ENCODE peak calls at places on chromosomes 7 and 10, in nine cellular contexts. O is upper lobe of left lung, C is AG09309, J is Peyer's patch, Y is cardiac fibroblast, H is hepatocyte, S is kidney epithelial cell, E is A549, A is transverse colon. B is an unnamed sample.

GRCh38 chr7:100674441-100675407 is 1.2 kb downstream of the GNB2 start:
- DNase-seq in E (no peak), S (no peak), A (peak), Y (no peak), C (no peak), H (peak), O (no peak), J (peak), B (no peak)

GRCh38 chr7:96910484-96910883 is 94.9 kb upstream of the DLX6 start:
- DNase-seq in H (peak), O (no peak), J (no peak), C (no peak), S (no peak), Y (no peak), A (no peak), E (no peak), B (peak)

GRCh38 chr10:86974484-86974883 is 6.2 kb downstream of the ADIRF start:
- DNase-seq in A (no peak), H (peak), E (no peak), O (no peak), S (no peak), C (no peak), J (no peak), Y (no peak), B (no peak)

GRCh38 chr10:16521311-16522016 is at the start of gene C1QL3:
- DNase-seq in S (no peak), A (no peak), Y (peak), C (no peak), H (peak), O (no peak), J (peak), E (no peak), B (peak)

GRCh38 chr10:132257271-132257670 is 50.5 kb downstream of the STK32C start:
- DNase-seq in H (no peak), C (no peak), Y (peak), J (no peak), S (no peak), A (no peak), E (peak), O (no peak), B (peak)

GRCh38 chr10:87850742-87851205 is 12.6 kb downstream of the KLLN start:
- DNase-seq in H (peak), O (peak), S (no peak), E (peak), C (no peak), A (peak), Y (peak), J (no peak), B (peak)

GRCh38 chr7:128939075-128939860 is 1.5 kb downstream of the IRF5 start:
- DNase-seq in C (no peak), O (peak), H (no peak), S (no peak), Y (no peak), A (no peak), J (no peak), E (no peak), B (no peak)

GRCh38 chr7:78562191-78562590 is 763.6 kb downstream of the PHTF2 start:
- DNase-seq in E (no peak), Y (no peak), H (no peak), C (no peak), S (no peak), A (no peak), J (no peak), O (no peak), B (peak)

GRCh38 chr10:100999742-101000601 is at the start of gene LZTS2:
- DNase-seq in S (no peak), O (no peak), Y (no peak), E (no peak), C (no peak), H (peak), J (no peak), A (peak), B (no peak)

GRCh38 chr10:73253226-73253557 is 748 bp upstream of the MRPS16 start:
- DNase-seq in Y (no peak), E (peak), C (no peak), O (no peak), A (no peak), H (peak), J (no peak), S (no peak), B (no peak)

GRCh38 chr7:99287779-99288534 is 15.3 kb downstream of the MYH16 start:
- DNase-seq in Y (no peak), C (no peak), E (no peak), S (no peak), J (no peak), O (no peak), A (no peak), H (no peak), B (no peak)

GRCh38 chr7:14374336-14374735 is 384.9 kb upstream of the ETV1 start:
- DNase-seq in J (no peak), O (no peak), E (no peak), H (no peak), C (no peak), S (no peak), A (no peak), Y (no peak), B (no peak)

GRCh38 chr7:101308245-101309085 is 13.1 kb downstream of the IFT22 start:
- DNase-seq in E (peak), J (peak), O (peak), Y (peak), C (no peak), H (peak), S (no peak), A (peak), B (peak)

GRCh38 chr10:71512794-71513379 is 116.2 kb downstream of the CDH23 start:
- DNase-seq in S (peak), C (no peak), Y (no peak), H (peak), O (peak), A (no peak), E (no peak), J (peak), B (no peak)

GRCh38 chr7:122219253-122219865 is 75.3 kb upstream of the AASS start:
- DNase-seq in J (no peak), C (no peak), O (no peak), H (peak), E (no peak), A (no peak), Y (peak), S (no peak), B (peak)

GRCh38 chr7:71735961-71736556 is 604.1 kb downstream of the GALNT17 start:
- DNase-seq in A (peak), C (peak), J (peak), O (peak), S (peak), E (peak), Y (peak), H (peak), B (peak)

GRCh38 chr10:17075510-17075909 is 54.1 kb downstream of the CUBN start:
- DNase-seq in S (peak), Y (peak), O (no peak), A (no peak), E (peak), J (no peak), C (peak), H (peak), B (peak)

GRCh38 chr7:82729172-82730030 is 285.8 kb upstream of the CACNA2D1 start:
- DNase-seq in Y (peak), S (peak), E (peak), O (no peak), J (no peak), H (peak), C (no peak), A (no peak), B (peak)

GRCh38 chr10:69875856-69876255 is 74.2 kb downstream of the COL13A1 start:
- DNase-seq in A (no peak), S (no peak), H (no peak), C (no peak), Y (no peak), O (no peak), J (no peak), E (no peak), B (no peak)

DNA sequence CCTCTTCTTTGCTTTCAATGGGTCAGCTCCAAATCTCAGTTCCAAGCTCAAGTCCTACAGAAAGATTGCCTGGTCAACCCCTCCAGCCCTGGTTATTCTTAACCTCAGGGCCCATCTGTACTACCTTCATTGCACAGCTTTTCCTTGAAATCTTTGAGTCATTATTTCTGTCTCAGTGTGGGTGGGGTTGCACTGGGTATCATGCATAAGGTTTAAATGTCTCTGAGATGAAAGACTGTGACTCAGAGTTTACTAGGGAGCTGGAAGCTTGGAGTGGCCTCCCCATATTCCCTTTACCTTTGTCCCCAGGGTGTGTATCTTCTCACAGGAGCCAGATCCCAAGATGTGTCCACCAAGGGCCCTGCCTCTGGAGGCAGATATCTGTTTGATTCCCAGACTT is 3.3 kb upstream of the OR6V1 start:
- DNase-seq in J (no peak), A (no peak), E (no peak), S (no peak), O (no peak), C (no peak), Y (no peak), H (peak), B (no peak)
- H3K4me3 ChIP-seq in J (no peak), A (no peak), E (no peak), S (no peak), O (no peak), C (no peak), Y (no peak), H (no peak), B (no peak)

DNA sequence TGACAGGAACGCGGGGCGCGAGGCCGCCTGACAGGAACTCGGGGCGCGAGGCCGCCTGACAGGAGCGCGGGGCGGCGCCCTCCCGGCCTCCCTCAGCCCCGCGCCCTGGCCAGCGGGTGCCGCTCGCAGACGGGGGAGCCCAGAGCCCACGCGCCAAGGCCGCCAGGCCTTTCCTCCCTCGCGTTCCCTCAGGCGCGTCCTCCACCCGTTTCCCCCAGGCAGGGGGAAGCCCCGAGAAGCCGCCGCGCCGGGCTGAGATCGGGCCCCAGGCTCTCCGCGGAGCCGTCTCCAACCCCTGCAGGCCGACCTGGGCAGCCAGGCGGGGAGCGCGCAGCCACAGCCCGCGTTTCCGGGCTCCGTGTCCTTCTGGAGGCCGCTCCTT is 17.8 kb downstream of the PTPRN2 start:
- DNase-seq in Y (no peak), H (no peak), A (no peak), O (no peak), S (no peak), C (no peak), J (no peak), E (no peak), B (no peak)
- TF ChIP-seq CTCF in Y (no peak), H (no peak), A (no peak), O (no peak), S (no peak), C (no peak), J (no peak), E (no peak), B (no peak)

GRCh38 chr7:151009340-151010001 is 14.8 kb downstream of the ATG9B start:
- DNase-seq in Y (no peak), J (no peak), O (no peak), E (no peak), C (no peak), H (no peak), S (no peak), A (no peak), B (no peak)

GRCh38 chr7:151012031-151012692 is 12.1 kb downstream of the ATG9B start:
- DNase-seq in J (peak), H (peak), A (peak), S (no peak), C (no peak), O (no peak), Y (no peak), E (no peak), B (no peak)

GRCh38 chr7:151010307-151011096 is 13.8 kb downstream of the ATG9B start:
- DNase-seq in A (no peak), C (no peak), H (peak), S (no peak), J (peak), Y (peak), O (peak), E (no peak), B (peak)

GRCh38 chr7:151010002-151010306 is 14.3 kb downstream of the ATG9B start:
- DNase-seq in E (no peak), H (no peak), J (peak), Y (no peak), S (no peak), O (no peak), A (no peak), C (no peak), B (no peak)

GRCh38 chr7:151011097-151011409 is 13.2 kb downstream of the ATG9B start:
- DNase-seq in S (no peak), E (no peak), A (no peak), H (no peak), C (no peak), Y (no peak), O (no peak), J (peak), B (no peak)
- H3K4me3 ChIP-seq in S (no peak), E (no peak), A (no peak), H (no peak), C (no peak), Y (no peak), O (no peak), J (no peak), B (no peak)

GRCh38 chr10:128265596-128265995 is 139.4 kb upstream of the MKI67 start:
- DNase-seq in J (no peak), A (no peak), H (no peak), C (no peak), O (no peak), E (no peak), Y (no peak), S (no peak), B (no peak)

GRCh38 chr10:128268015-128268722 is 141.9 kb upstream of the MKI67 start:
- DNase-seq in Y (peak), H (peak), C (no peak), O (no peak), E (peak), J (no peak), S (no peak), A (no peak), B (no peak)

GRCh38 chr10:128267581-128267980 is 141.4 kb upstream of the MKI67 start:
- DNase-seq in E (no peak), O (no peak), A (no peak), Y (no peak), J (no peak), C (no peak), S (no peak), H (no peak), B (no peak)

DNA sequence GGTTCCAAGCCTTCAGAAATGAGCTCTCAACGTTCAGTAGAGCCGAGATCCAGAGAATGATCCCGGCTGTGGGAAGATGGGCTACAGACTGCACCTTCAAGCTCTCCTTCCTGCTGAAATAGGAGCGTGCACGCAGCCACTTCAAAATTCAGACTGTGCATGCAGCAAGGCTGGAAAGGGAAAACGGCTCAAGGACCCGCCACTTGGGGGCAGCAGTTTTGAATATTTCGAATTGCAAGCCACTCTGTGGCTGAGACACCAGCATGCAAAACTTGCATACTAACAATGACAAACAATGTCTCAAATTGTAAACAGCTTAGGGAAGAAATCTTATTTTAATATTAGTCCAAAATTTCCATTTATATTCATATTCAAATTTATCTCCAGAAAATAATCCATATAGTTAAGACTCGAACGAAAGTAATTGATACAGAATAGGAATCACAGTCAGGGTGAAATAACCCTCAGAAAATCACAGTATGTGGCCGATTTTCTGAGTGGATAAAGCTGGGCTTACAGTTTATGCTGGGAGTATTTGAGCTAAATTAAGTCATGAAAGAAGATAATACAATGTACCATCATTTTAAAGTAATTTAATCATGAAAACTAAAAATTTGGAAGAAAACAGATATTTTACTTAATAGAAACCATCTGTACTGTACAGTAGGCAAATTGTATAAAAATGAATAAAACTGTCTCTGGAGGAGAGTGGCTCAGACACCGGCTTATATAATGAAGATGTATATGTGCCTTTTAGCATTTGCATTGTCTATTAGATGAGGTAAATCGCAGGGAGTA is 137.9 kb upstream of the MKI67 start:
- DNase-seq in E (peak), H (peak), J (peak), O (peak), A (peak), S (no peak), C (peak), Y (peak), B (peak)
- TF ChIP-seq CTCF in E (peak), H (peak), J (peak), O (no peak), A (peak), S (peak), C (peak), Y (peak), B (peak)

DNA sequence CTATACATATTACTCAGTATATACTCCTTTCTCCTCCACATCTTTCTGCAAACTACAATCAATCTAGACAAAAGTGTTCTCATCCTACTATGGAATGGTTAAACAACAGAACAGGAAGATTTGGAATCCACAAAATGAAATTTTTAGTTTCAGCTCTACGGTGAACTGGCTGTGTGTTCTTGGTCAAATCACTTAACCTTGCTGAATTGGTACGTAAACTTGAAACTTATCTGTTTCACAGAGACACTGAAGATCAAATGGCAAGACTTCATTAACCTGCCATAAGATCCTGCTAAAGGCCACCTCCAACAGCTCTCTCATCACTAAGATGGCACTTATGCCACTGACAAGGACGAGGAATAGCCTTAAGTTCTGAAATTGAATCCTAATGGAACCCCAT is 1.5 kb downstream of the NUDCD3 start:
- DNase-seq in H (no peak), S (no peak), O (no peak), Y (no peak), J (no peak), C (no peak), A (no peak), E (no peak), B (no peak)
- H3K4me3 ChIP-seq in H (peak), S (peak), O (no peak), Y (peak), J (no peak), C (peak), A (peak), E (peak), B (peak)